ENCODE peak calls at places on chromosomes 16 and 17, in five cellular contexts. One of them, this sample, is unnamed.

GRCh38 chr16:66728117-66728787 is 23.2 kb downstream of the DYNC1LI2 start:
- DNase-seq in neuronal stem cell: no peak
- DNase-seq in trophoblast cell: peak
- DNase-seq in mesenchymal stem cell: peak
- DNase-seq in H1: no peak
- DNase-seq in this sample: no peak

GRCh38 chr16:71430744-71431143 is 11.1 kb downstream of the TLE7 start:
- DNase-seq in neuronal stem cell: no peak
- DNase-seq in trophoblast cell: no peak
- DNase-seq in mesenchymal stem cell: no peak
- DNase-seq in H1: no peak
- DNase-seq in this sample: no peak

GRCh38 chr17:43720311-43721060 is 38.1 kb downstream of the SOST start:
- DNase-seq in neuronal stem cell: peak
- DNase-seq in trophoblast cell: peak
- DNase-seq in mesenchymal stem cell: peak
- DNase-seq in H1: peak
- DNase-seq in this sample: peak

GRCh38 chr17:61805399-61805798 is 57.9 kb downstream of the BRIP1 start:
- DNase-seq in neuronal stem cell: no peak
- DNase-seq in trophoblast cell: peak
- DNase-seq in mesenchymal stem cell: peak
- DNase-seq in H1: no peak
- DNase-seq in this sample: no peak

GRCh38 chr17:7579001-7579838 is at the start of gene CD68:
- DNase-seq in neuronal stem cell: no peak
- DNase-seq in trophoblast cell: peak
- DNase-seq in mesenchymal stem cell: peak
- DNase-seq in H1: peak
- DNase-seq in this sample: peak

GRCh38 chr17:70668938-70669778 is 499.8 kb downstream of the KCNJ2 start:
- DNase-seq in neuronal stem cell: no peak
- DNase-seq in trophoblast cell: no peak
- DNase-seq in mesenchymal stem cell: no peak
- DNase-seq in H1: no peak
- DNase-seq in this sample: no peak

GRCh38 chr17:48484256-48484655 is 46.6 kb downstream of the HOXB1 start:
- DNase-seq in neuronal stem cell: no peak
- DNase-seq in trophoblast cell: no peak
- DNase-seq in mesenchymal stem cell: peak
- DNase-seq in H1: no peak
- DNase-seq in this sample: no peak

GRCh38 chr17:1629647-1630310 is 1.1 kb upstream of the SLC43A2 start:
- DNase-seq in neuronal stem cell: no peak
- DNase-seq in trophoblast cell: peak
- DNase-seq in mesenchymal stem cell: no peak
- DNase-seq in H1: peak
- DNase-seq in this sample: peak

GRCh38 chr17:17845046-17845775 is 8.4 kb upstream of the SREBF1 start:
- DNase-seq in neuronal stem cell: no peak
- DNase-seq in trophoblast cell: no peak
- DNase-seq in mesenchymal stem cell: no peak
- DNase-seq in H1: no peak
- DNase-seq in this sample: no peak

DNA sequence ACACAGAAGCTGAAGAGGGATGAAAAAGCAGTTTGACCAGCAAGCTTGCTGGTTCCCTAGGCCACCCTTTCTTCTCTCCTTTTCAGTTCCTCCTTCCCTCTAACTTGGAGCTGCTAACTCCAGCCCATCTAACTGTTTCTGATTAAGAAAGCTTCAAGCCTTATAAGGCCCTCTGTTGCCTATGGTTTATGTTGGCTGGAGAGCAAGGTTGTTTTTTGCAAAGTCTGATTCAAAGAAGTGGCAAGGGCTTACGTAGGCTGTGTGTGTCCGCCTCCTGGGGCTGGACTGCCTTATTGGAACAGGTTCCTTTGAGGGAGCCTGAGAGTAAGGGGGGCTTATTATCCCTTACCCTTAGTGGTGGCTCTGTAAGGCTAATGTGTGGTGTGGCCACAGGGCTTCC is 7.1 kb downstream of the AKAP1 start:
- DNase-seq in neuronal stem cell: no peak
- DNase-seq in trophoblast cell: no peak
- DNase-seq in mesenchymal stem cell: no peak
- DNase-seq in H1: no peak
- DNase-seq in this sample: no peak
- H2BK12ac ChIP-seq in neuronal stem cell: no peak
- H2BK12ac ChIP-seq in trophoblast cell: no peak
- H2BK12ac ChIP-seq in mesenchymal stem cell: no peak
- H2BK12ac ChIP-seq in H1: no peak
- H2BK12ac ChIP-seq in this sample: no peak

GRCh38 chr17:19335951-19336631 is 26.4 kb downstream of the B9D1 start:
- DNase-seq in neuronal stem cell: no peak
- DNase-seq in trophoblast cell: no peak
- DNase-seq in mesenchymal stem cell: no peak
- DNase-seq in H1: no peak
- DNase-seq in this sample: peak
- H2BK12ac ChIP-seq in neuronal stem cell: no peak
- H2BK12ac ChIP-seq in trophoblast cell: no peak
- H2BK12ac ChIP-seq in mesenchymal stem cell: no peak
- H2BK12ac ChIP-seq in H1: no peak
- H2BK12ac ChIP-seq in this sample: no peak

GRCh38 chr16:58684354-58685083 is at the start of gene SLC38A7:
- DNase-seq in neuronal stem cell: peak
- DNase-seq in trophoblast cell: peak
- DNase-seq in mesenchymal stem cell: peak
- DNase-seq in H1: peak
- DNase-seq in this sample: peak
- H2BK12ac ChIP-seq in neuronal stem cell: no peak
- H2BK12ac ChIP-seq in trophoblast cell: no peak
- H2BK12ac ChIP-seq in mesenchymal stem cell: peak
- H2BK12ac ChIP-seq in H1: peak
- H2BK12ac ChIP-seq in this sample: no peak

GRCh38 chr16:68276223-68276622 is 11.9 kb downstream of the SLC7A6 start:
- DNase-seq in neuronal stem cell: no peak
- DNase-seq in trophoblast cell: no peak
- DNase-seq in mesenchymal stem cell: no peak
- DNase-seq in H1: no peak
- DNase-seq in this sample: no peak
- H2BK12ac ChIP-seq in neuronal stem cell: no peak
- H2BK12ac ChIP-seq in trophoblast cell: no peak
- H2BK12ac ChIP-seq in mesenchymal stem cell: no peak
- H2BK12ac ChIP-seq in H1: no peak
- H2BK12ac ChIP-seq in this sample: no peak

GRCh38 chr17:35786941-35787432 is 8.5 kb downstream of the MMP28 start:
- DNase-seq in neuronal stem cell: no peak
- DNase-seq in trophoblast cell: peak
- DNase-seq in mesenchymal stem cell: peak
- DNase-seq in H1: no peak
- DNase-seq in this sample: peak
- H2BK12ac ChIP-seq in neuronal stem cell: no peak
- H2BK12ac ChIP-seq in trophoblast cell: no peak
- H2BK12ac ChIP-seq in mesenchymal stem cell: no peak
- H2BK12ac ChIP-seq in H1: no peak
- H2BK12ac ChIP-seq in this sample: no peak

GRCh38 chr16:86709902-86710601 is 131.7 kb downstream of the FOXL1 start:
- DNase-seq in neuronal stem cell: no peak
- DNase-seq in trophoblast cell: no peak
- DNase-seq in mesenchymal stem cell: no peak
- DNase-seq in H1: no peak
- DNase-seq in this sample: peak
- H2BK12ac ChIP-seq in neuronal stem cell: peak
- H2BK12ac ChIP-seq in trophoblast cell: no peak
- H2BK12ac ChIP-seq in mesenchymal stem cell: no peak
- H2BK12ac ChIP-seq in H1: peak
- H2BK12ac ChIP-seq in this sample: no peak

GRCh38 chr17:74746922-74747321 is 1.5 kb upstream of the NHERF1 start:
- DNase-seq in neuronal stem cell: no peak
- DNase-seq in trophoblast cell: no peak
- DNase-seq in mesenchymal stem cell: peak
- DNase-seq in H1: no peak
- DNase-seq in this sample: no peak
- H2BK12ac ChIP-seq in neuronal stem cell: no peak
- H2BK12ac ChIP-seq in trophoblast cell: no peak
- H2BK12ac ChIP-seq in mesenchymal stem cell: peak
- H2BK12ac ChIP-seq in H1: peak
- H2BK12ac ChIP-seq in this sample: no peak

GRCh38 chr17:51650202-51650601 is 389.9 kb downstream of the UTP18 start:
- DNase-seq in neuronal stem cell: no peak
- DNase-seq in trophoblast cell: no peak
- DNase-seq in mesenchymal stem cell: no peak
- DNase-seq in H1: no peak
- DNase-seq in this sample: no peak

GRCh38 chr17:51651513-51652298 is 391.4 kb downstream of the UTP18 start:
- DNase-seq in neuronal stem cell: no peak
- DNase-seq in trophoblast cell: no peak
- DNase-seq in mesenchymal stem cell: no peak
- DNase-seq in H1: no peak
- DNase-seq in this sample: no peak

GRCh38 chr17:51650772-51651171 is 390.4 kb downstream of the UTP18 start:
- DNase-seq in neuronal stem cell: no peak
- DNase-seq in trophoblast cell: no peak
- DNase-seq in mesenchymal stem cell: no peak
- DNase-seq in H1: no peak
- DNase-seq in this sample: no peak

GRCh38 chr17:51653902-51654301 is 393.6 kb downstream of the UTP18 start:
- DNase-seq in neuronal stem cell: no peak
- DNase-seq in trophoblast cell: no peak
- DNase-seq in mesenchymal stem cell: no peak
- DNase-seq in H1: no peak
- DNase-seq in this sample: peak

DNA sequence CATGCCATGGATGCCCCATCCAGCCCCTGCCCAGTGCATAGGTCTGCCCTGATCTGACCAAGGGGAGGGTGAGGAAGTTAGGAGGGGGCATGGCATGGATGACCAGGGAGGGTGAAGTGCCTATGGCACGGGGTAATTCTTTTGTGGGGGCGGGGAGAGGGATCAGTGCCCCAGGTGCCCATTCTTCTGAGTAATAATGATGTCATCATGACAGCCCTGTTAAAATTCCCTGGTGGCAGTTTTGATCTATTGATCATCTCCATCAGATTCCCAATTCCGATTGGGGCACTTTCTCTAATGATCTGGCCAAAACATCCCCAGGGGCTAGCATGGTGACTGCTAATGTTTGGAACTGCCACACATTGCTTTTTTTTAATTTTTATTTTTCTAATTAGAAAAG is 392.2 kb downstream of the UTP18 start:
- DNase-seq in neuronal stem cell: no peak
- DNase-seq in trophoblast cell: no peak
- DNase-seq in mesenchymal stem cell: no peak
- DNase-seq in H1: no peak
- DNase-seq in this sample: no peak
- H2BK12ac ChIP-seq in neuronal stem cell: no peak
- H2BK12ac ChIP-seq in trophoblast cell: no peak
- H2BK12ac ChIP-seq in mesenchymal stem cell: no peak
- H2BK12ac ChIP-seq in H1: no peak
- H2BK12ac ChIP-seq in this sample: no peak

DNA sequence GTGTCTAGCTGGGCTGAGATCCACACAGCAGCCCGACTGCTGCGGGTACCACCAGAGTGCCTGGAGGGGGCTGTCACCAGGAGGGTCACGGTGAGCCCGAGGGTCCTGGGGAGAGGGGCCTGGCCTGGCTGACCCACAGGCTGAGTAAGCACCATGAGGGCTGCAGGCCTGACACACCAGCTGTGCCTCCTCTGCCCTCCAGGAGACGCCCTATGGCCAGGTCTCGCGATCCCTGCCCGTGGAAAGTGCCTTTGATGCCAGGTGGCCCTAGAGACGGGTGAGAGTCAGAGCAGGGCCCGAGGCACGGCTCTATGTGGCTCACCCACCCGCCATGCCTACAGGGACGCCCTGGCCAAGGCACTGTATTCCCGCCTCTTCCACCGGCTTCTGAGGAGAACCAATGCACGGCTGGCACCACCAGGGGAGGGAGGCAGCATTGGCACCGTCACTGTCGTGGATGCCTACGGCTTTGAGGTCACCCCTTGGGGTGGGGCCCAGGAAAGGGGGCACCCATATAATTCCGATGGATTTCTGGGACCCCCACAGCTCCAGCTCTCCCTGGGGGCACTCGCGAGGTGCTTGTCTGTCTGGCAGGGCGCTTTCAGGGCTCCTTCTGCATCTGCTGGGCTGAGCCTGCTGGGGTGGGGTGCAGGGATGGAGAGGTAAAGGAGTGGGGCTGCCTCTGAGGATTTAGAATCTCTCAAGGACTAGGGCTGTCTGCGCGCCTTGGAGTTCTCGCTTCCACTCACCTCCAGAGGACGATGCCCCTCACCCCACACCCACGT is 7.1 kb downstream of the MYO15B start:
- DNase-seq in neuronal stem cell: no peak
- DNase-seq in trophoblast cell: peak
- DNase-seq in mesenchymal stem cell: no peak
- DNase-seq in H1: no peak
- DNase-seq in this sample: peak
- H2BK12ac ChIP-seq in neuronal stem cell: peak
- H2BK12ac ChIP-seq in trophoblast cell: no peak
- H2BK12ac ChIP-seq in mesenchymal stem cell: no peak
- H2BK12ac ChIP-seq in H1: no peak
- H2BK12ac ChIP-seq in this sample: no peak

This sample was measured in H9.